ENCODE peak calls at places on chromosomes 13 and 19, in ten cellular contexts. One of them, this sample, is unnamed.

GRCh38 chr13:28411859-28412353 is 83.0 kb downstream of the FLT1 start:
- DNase-seq in hepatic stellate cell: no peak
- DNase-seq in H1: no peak
- DNase-seq in activated gamma-delta T cell treated with anti-CD3 and anti-CD28 coated beads, Interleukin-2, amount 50 U/mL, for 16 hours: no peak
- DNase-seq in activated CD4-positive, CD25-positive, alpha-beta regulatory T cell treated with anti-CD3 and anti-CD28 coated beads, Interleukin-2, amount 50 U/mL, for 72 hours: no peak
- DNase-seq in iPS-NIHi11: no peak
- DNase-seq in EL: no peak
- DNase-seq in natural killer cell: no peak
- DNase-seq in NCI-H510A treated with DMSO at 0.1 percent for 48 hours: no peak
- DNase-seq in C1 segment of cervical spinal cord: no peak
- DNase-seq in this sample: no peak

GRCh38 chr19:51572415-51572814 is 1.3 kb downstream of the ZNF175 start:
- DNase-seq in hepatic stellate cell: no peak
- DNase-seq in iPS-NIHi11: no peak
- DNase-seq in H1: no peak
- DNase-seq in NCI-H510A treated with DMSO at 0.1 percent for 48 hours: no peak
- DNase-seq in natural killer cell: no peak
- DNase-seq in C1 segment of cervical spinal cord: no peak
- DNase-seq in activated CD4-positive, CD25-positive, alpha-beta regulatory T cell treated with anti-CD3 and anti-CD28 coated beads, Interleukin-2, amount 50 U/mL, for 72 hours: no peak
- DNase-seq in EL: peak; percentile 35
- DNase-seq in activated gamma-delta T cell treated with anti-CD3 and anti-CD28 coated beads, Interleukin-2, amount 50 U/mL, for 16 hours: no peak
- DNase-seq in this sample: no peak

GRCh38 chr13:100128373-100128772 is 39.5 kb downstream of the PCCA start:
- DNase-seq in C1 segment of cervical spinal cord: no peak
- DNase-seq in iPS-NIHi11: no peak
- DNase-seq in EL: peak; percentile 23
- DNase-seq in hepatic stellate cell: no peak
- DNase-seq in natural killer cell: no peak
- DNase-seq in NCI-H510A treated with DMSO at 0.1 percent for 48 hours: no peak
- DNase-seq in activated gamma-delta T cell treated with anti-CD3 and anti-CD28 coated beads, Interleukin-2, amount 50 U/mL, for 16 hours: no peak
- DNase-seq in activated CD4-positive, CD25-positive, alpha-beta regulatory T cell treated with anti-CD3 and anti-CD28 coated beads, Interleukin-2, amount 50 U/mL, for 72 hours: no peak
- DNase-seq in H1: no peak
- DNase-seq in this sample: no peak

GRCh38 chr19:41936416-41936850 is 8.2 kb upstream of the ERFL start:
- DNase-seq in hepatic stellate cell: no peak
- DNase-seq in activated gamma-delta T cell treated with anti-CD3 and anti-CD28 coated beads, Interleukin-2, amount 50 U/mL, for 16 hours: peak; percentile 38
- DNase-seq in NCI-H510A treated with DMSO at 0.1 percent for 48 hours: no peak
- DNase-seq in iPS-NIHi11: no peak
- DNase-seq in C1 segment of cervical spinal cord: no peak
- DNase-seq in activated CD4-positive, CD25-positive, alpha-beta regulatory T cell treated with anti-CD3 and anti-CD28 coated beads, Interleukin-2, amount 50 U/mL, for 72 hours: no peak
- DNase-seq in H1: no peak
- DNase-seq in EL: peak; percentile 44
- DNase-seq in natural killer cell: no peak
- DNase-seq in this sample: no peak

GRCh38 chr13:20182231-20182846 is 10.4 kb downstream of the GJB2 start:
- DNase-seq in H1: no peak
- DNase-seq in C1 segment of cervical spinal cord: no peak
- DNase-seq in activated CD4-positive, CD25-positive, alpha-beta regulatory T cell treated with anti-CD3 and anti-CD28 coated beads, Interleukin-2, amount 50 U/mL, for 72 hours: peak; percentile 45
- DNase-seq in natural killer cell: no peak
- DNase-seq in iPS-NIHi11: peak; percentile 85
- DNase-seq in hepatic stellate cell: peak; percentile 77
- DNase-seq in EL: peak; percentile 69
- DNase-seq in NCI-H510A treated with DMSO at 0.1 percent for 48 hours: peak; percentile 64
- DNase-seq in activated gamma-delta T cell treated with anti-CD3 and anti-CD28 coated beads, Interleukin-2, amount 50 U/mL, for 16 hours: no peak
- DNase-seq in this sample: no peak

GRCh38 chr13:107035778-107036177 is 467.8 kb upstream of the ARGLU1 start:
- DNase-seq in iPS-NIHi11: no peak
- DNase-seq in activated CD4-positive, CD25-positive, alpha-beta regulatory T cell treated with anti-CD3 and anti-CD28 coated beads, Interleukin-2, amount 50 U/mL, for 72 hours: no peak
- DNase-seq in C1 segment of cervical spinal cord: no peak
- DNase-seq in hepatic stellate cell: peak; percentile 31
- DNase-seq in natural killer cell: no peak
- DNase-seq in EL: peak; percentile 47
- DNase-seq in H1: no peak
- DNase-seq in activated gamma-delta T cell treated with anti-CD3 and anti-CD28 coated beads, Interleukin-2, amount 50 U/mL, for 16 hours: no peak
- DNase-seq in NCI-H510A treated with DMSO at 0.1 percent for 48 hours: no peak
- DNase-seq in this sample: no peak

GRCh38 chr13:27600712-27601111 is 19.6 kb downstream of the LNX2 start:
- DNase-seq in hepatic stellate cell: no peak
- DNase-seq in C1 segment of cervical spinal cord: no peak
- DNase-seq in natural killer cell: no peak
- DNase-seq in EL: no peak
- DNase-seq in H1: no peak
- DNase-seq in iPS-NIHi11: no peak
- DNase-seq in NCI-H510A treated with DMSO at 0.1 percent for 48 hours: no peak
- DNase-seq in activated CD4-positive, CD25-positive, alpha-beta regulatory T cell treated with anti-CD3 and anti-CD28 coated beads, Interleukin-2, amount 50 U/mL, for 72 hours: no peak
- DNase-seq in activated gamma-delta T cell treated with anti-CD3 and anti-CD28 coated beads, Interleukin-2, amount 50 U/mL, for 16 hours: no peak
- DNase-seq in this sample: no peak

GRCh38 chr19:3556978-3557460 is 367 bp downstream of the MFSD12 start:
- DNase-seq in C1 segment of cervical spinal cord: no peak
- DNase-seq in EL: peak; percentile 61
- DNase-seq in activated CD4-positive, CD25-positive, alpha-beta regulatory T cell treated with anti-CD3 and anti-CD28 coated beads, Interleukin-2, amount 50 U/mL, for 72 hours: peak; percentile 66
- DNase-seq in activated gamma-delta T cell treated with anti-CD3 and anti-CD28 coated beads, Interleukin-2, amount 50 U/mL, for 16 hours: peak; percentile 60
- DNase-seq in hepatic stellate cell: peak; percentile 76
- DNase-seq in natural killer cell: peak; percentile 71
- DNase-seq in H1: no peak
- DNase-seq in iPS-NIHi11: peak; percentile 80
- DNase-seq in NCI-H510A treated with DMSO at 0.1 percent for 48 hours: no peak
- DNase-seq in this sample: no peak

GRCh38 chr13:53151692-53152421 is 123.2 kb downstream of the OLFM4 start:
- DNase-seq in activated CD4-positive, CD25-positive, alpha-beta regulatory T cell treated with anti-CD3 and anti-CD28 coated beads, Interleukin-2, amount 50 U/mL, for 72 hours: no peak
- DNase-seq in iPS-NIHi11: peak; percentile 84
- DNase-seq in natural killer cell: peak; percentile 16
- DNase-seq in C1 segment of cervical spinal cord: no peak
- DNase-seq in hepatic stellate cell: peak; percentile 9
- DNase-seq in activated gamma-delta T cell treated with anti-CD3 and anti-CD28 coated beads, Interleukin-2, amount 50 U/mL, for 16 hours: no peak
- DNase-seq in H1: peak; percentile 78
- DNase-seq in EL: peak; percentile 54
- DNase-seq in NCI-H510A treated with DMSO at 0.1 percent for 48 hours: peak; percentile 62
- DNase-seq in this sample: peak; percentile 26

GRCh38 chr19:1752757-1753728 is at the start of gene ONECUT3:
- DNase-seq in EL: no peak
- DNase-seq in activated CD4-positive, CD25-positive, alpha-beta regulatory T cell treated with anti-CD3 and anti-CD28 coated beads, Interleukin-2, amount 50 U/mL, for 72 hours: no peak
- DNase-seq in natural killer cell: no peak
- DNase-seq in C1 segment of cervical spinal cord: no peak
- DNase-seq in hepatic stellate cell: no peak
- DNase-seq in iPS-NIHi11: peak; percentile 79
- DNase-seq in H1: peak; percentile 63
- DNase-seq in activated gamma-delta T cell treated with anti-CD3 and anti-CD28 coated beads, Interleukin-2, amount 50 U/mL, for 16 hours: no peak
- DNase-seq in NCI-H510A treated with DMSO at 0.1 percent for 48 hours: no peak
- DNase-seq in this sample: no peak